ENCODE peak calls at places on chromosomes 1 and 21, in seven cellular contexts. F is dorsolateral prefrontal cortex, Q is K562, P is fibroblast of lung, E is AG04450, T is foreskin fibroblast, B is cardiac fibroblast. R is an unnamed sample.

GRCh38 chr1:36843906-36844610 is 190.3 kb downstream of the GRIK3 start:
- DNase-seq in F (no peak), Q (no peak), P (no peak), E (no peak), T (no peak), B (no peak), R (no peak)

GRCh38 chr1:178818416-178818815 is 52.5 kb downstream of the ANGPTL1 start:
- DNase-seq in F (no peak), Q (no peak), P (peak), E (peak), T (peak), B (peak), R (no peak)

GRCh38 chr1:3717715-3718601 is 34.3 kb upstream of the CCDC27 start:
- DNase-seq in F (no peak), Q (peak), P (no peak), E (no peak), T (peak), B (no peak), R (peak)

GRCh38 chr1:208207388-208208131 is 36.6 kb downstream of the PLXNA2 start:
- DNase-seq in F (no peak), Q (no peak), P (peak), E (peak), T (peak), B (peak), R (no peak)

GRCh38 chr21:42366292-42367010 is at the start of gene TFF1:
- DNase-seq in F (no peak), Q (no peak), P (no peak), E (no peak), T (no peak), B (no peak), R (no peak)

GRCh38 chr1:57966751-57967406 is 543.0 kb upstream of the DAB1 start:
- DNase-seq in F (no peak), Q (no peak), P (no peak), E (no peak), T (no peak), B (peak), R (no peak)

GRCh38 chr1:24060482-24060881 is 51.5 kb downstream of the MYOM3 start:
- DNase-seq in F (no peak), Q (no peak), P (no peak), E (no peak), T (no peak), B (no peak), R (no peak)

GRCh38 chr1:58755468-58755872 is 28.4 kb downstream of the JUN start:
- DNase-seq in F (peak), Q (no peak), P (peak), E (peak), T (peak), B (peak), R (no peak)

GRCh38 chr1:41811978-41812852 is 106.5 kb downstream of the HIVEP3 start:
- DNase-seq in F (no peak), Q (peak), P (peak), E (peak), T (peak), B (peak), R (peak)

GRCh38 chr1:158112994-158113758 is 67.5 kb upstream of the CD1D start:
- DNase-seq in F (no peak), Q (no peak), P (peak), E (no peak), T (peak), B (peak), R (peak)

GRCh38 chr1:215704089-215704860 is 137.2 kb downstream of the KCTD3 start:
- DNase-seq in F (no peak), Q (no peak), P (peak), E (no peak), T (peak), B (peak), R (no peak)

GRCh38 chr1:115978292-115978941 is 2.1 kb downstream of the SLC22A15 start:
- DNase-seq in F (no peak), Q (no peak), P (no peak), E (no peak), T (no peak), B (no peak), R (no peak)

GRCh38 chr1:218717611-218718010 is 372.5 kb downstream of the TGFB2 start:
- DNase-seq in F (no peak), Q (no peak), P (peak), E (no peak), T (peak), B (peak), R (no peak)

GRCh38 chr1:114263343-114263742 is 109.7 kb upstream of the SYT6 start:
- DNase-seq in F (no peak), Q (no peak), P (no peak), E (no peak), T (no peak), B (no peak), R (no peak)

GRCh38 chr1:67031121-67031520 is 22.8 kb downstream of the SLC35D1 start:
- DNase-seq in F (no peak), Q (no peak), P (no peak), E (no peak), T (no peak), B (peak), R (no peak)

GRCh38 chr1:74356493-74356892 is 121.3 kb downstream of the TNNI3K start:
- DNase-seq in F (no peak), Q (no peak), P (no peak), E (no peak), T (peak), B (no peak), R (no peak)

GRCh38 chr1:237154173-237154572 is 112.2 kb downstream of the RYR2 start:
- DNase-seq in F (no peak), Q (no peak), P (peak), E (no peak), T (peak), B (peak), R (no peak)

GRCh38 chr1:172452536-172453159 is 8.8 kb upstream of the PIGC start:
- DNase-seq in F (no peak), Q (no peak), P (no peak), E (no peak), T (no peak), B (no peak), R (no peak)

GRCh38 chr1:18575620-18576019 is 55.0 kb upstream of the PAX7 start:
- DNase-seq in F (peak), Q (peak), P (no peak), E (no peak), T (no peak), B (no peak), R (peak)

GRCh38 chr1:87712261-87712674 is 383.6 kb downstream of the LMO4 start:
- DNase-seq in F (no peak), Q (no peak), P (no peak), E (no peak), T (no peak), B (peak), R (no peak)

GRCh38 chr1:76231320-76231719 is 156.8 kb downstream of the ST6GALNAC3 start:
- DNase-seq in F (no peak), Q (no peak), P (no peak), E (no peak), T (no peak), B (no peak), R (no peak)

GRCh38 chr1:227781314-227781930 is 34.1 kb upstream of the PRSS38 start:
- DNase-seq in F (no peak), Q (no peak), P (no peak), E (no peak), T (no peak), B (no peak), R (no peak)

GRCh38 chr1:234958702-234959649 is 169.7 kb downstream of the TOMM20 start:
- DNase-seq in F (no peak), Q (no peak), P (no peak), E (no peak), T (no peak), B (no peak), R (no peak)

GRCh38 chr1:22633697-22634463 is 2.5 kb upstream of the C1QA start:
- DNase-seq in F (no peak), Q (no peak), P (no peak), E (no peak), T (no peak), B (no peak), R (no peak)

GRCh38 chr1:115280073-115280472 is 58.0 kb downstream of the NGF start:
- DNase-seq in F (no peak), Q (no peak), P (peak), E (peak), T (peak), B (peak), R (peak)

GRCh38 chr1:214566158-214567104 is 15.0 kb upstream of the PTPN14 start:
- DNase-seq in F (no peak), Q (no peak), P (peak), E (no peak), T (peak), B (peak), R (no peak)

GRCh38 chr1:147072371-147073061 is 99.8 kb downstream of the PRKAB2 start:
- DNase-seq in F (no peak), Q (no peak), P (peak), E (no peak), T (peak), B (no peak), R (no peak)

GRCh38 chr1:216499581-216500272 is 76.5 kb upstream of the USH2A start:
- DNase-seq in F (no peak), Q (no peak), P (peak), E (no peak), T (no peak), B (no peak), R (no peak)

GRCh38 chr1:215595231-215595630 is 28.1 kb downstream of the KCTD3 start:
- DNase-seq in F (no peak), Q (no peak), P (no peak), E (no peak), T (no peak), B (no peak), R (no peak)

GRCh38 chr1:145993618-145994390 is 2.6 kb downstream of the TXNIP start:
- DNase-seq in F (no peak), Q (peak), P (no peak), E (no peak), T (no peak), B (no peak), R (no peak)

GRCh38 chr21:41647806-41648561 is 118.9 kb downstream of the RIPK4 start:
- DNase-seq in F (no peak), Q (no peak), P (no peak), E (no peak), T (no peak), B (no peak), R (no peak)

GRCh38 chr1:218259800-218260199 is 25.3 kb upstream of the RRP15 start:
- DNase-seq in F (no peak), Q (peak), P (no peak), E (no peak), T (no peak), B (no peak), R (no peak)

GRCh38 chr21:43929217-43929971 is 64.4 kb downstream of the AGPAT3 start:
- DNase-seq in F (no peak), Q (no peak), P (no peak), E (no peak), T (no peak), B (no peak), R (no peak)
- TF ChIP-seq CTCF in F (no peak), Q (no peak), P (no peak), E (no peak), T (no peak), B (no peak), R (no peak)

DNA sequence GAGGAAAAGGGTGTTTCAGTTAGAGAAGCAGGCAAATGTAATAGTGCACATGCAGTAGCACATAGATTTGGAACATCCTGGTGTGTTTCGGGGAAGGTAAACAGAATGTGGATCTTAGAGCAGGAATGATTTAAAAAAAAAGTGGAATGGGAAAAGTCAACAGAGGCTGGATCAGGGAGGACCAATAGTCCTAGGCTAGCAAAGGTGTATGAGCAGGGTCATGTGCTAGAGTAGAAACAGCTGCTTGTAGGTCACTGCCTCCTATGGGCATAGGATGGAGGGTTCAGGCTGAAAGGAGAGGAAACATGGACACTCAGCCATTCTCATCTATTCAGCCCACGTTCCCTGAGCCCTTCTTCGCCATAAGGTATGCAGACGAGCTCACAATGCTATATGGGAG is 3.7 kb upstream of the KPNA6 start:
- DNase-seq in F (no peak), Q (peak), P (no peak), E (no peak), T (no peak), B (no peak), R (no peak)
- TF ChIP-seq CTCF in F (no peak), Q (peak), P (no peak), E (no peak), T (no peak), B (no peak), R (no peak)

DNA sequence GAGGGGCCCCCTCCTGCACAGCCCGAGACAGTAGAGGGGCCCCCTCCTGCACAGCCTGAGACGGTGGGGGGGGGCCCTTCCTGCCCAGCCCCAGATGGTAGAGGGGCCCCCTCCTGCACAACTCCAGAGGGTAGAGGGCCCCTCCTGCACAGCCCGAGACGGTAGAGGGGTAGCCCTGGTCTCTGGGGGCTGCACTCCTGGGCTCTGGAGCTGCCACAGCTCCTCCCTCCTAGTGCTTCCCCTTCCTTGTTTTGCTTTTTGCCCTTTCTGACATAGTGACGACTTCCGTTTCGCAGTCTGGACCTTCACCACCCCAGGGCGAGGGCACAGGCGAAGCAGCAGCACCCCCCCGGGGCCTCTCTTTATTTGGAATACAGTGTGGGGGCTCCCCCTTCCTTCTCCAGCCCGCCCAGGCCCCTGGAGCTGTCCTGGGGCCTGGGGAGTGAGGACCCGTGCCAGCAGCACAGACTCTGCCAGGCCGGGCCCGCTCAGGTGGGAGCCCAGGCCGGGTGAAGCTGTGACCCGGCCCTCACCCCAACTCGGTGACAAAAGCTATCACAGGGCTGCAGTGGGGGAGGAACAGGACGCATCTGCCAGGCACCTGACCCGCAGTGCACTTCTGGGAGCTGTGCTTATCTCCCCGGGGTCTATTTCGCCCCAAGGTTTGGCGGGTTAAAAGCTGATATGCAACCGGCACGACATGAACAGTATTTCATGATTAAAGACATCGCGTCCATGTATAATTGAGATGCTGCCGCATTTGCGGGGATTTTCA is 1.1 kb upstream of the PRXL2B start:
- DNase-seq in F (no peak), Q (peak), P (peak), E (no peak), T (peak), B (peak), R (peak)
- TF ChIP-seq CTCF in F (no peak), Q (no peak), P (no peak), E (no peak), T (no peak), B (no peak), R (no peak)

GRCh38 chr1:156262461-156263287 is 14.8 kb upstream of the PAQR6 start:
- DNase-seq in F (no peak), Q (no peak), P (peak), E (no peak), T (peak), B (peak), R (no peak)

GRCh38 chr1:156257711-156258110 is 9.9 kb upstream of the PAQR6 start:
- DNase-seq in F (no peak), Q (no peak), P (no peak), E (no peak), T (no peak), B (no peak), R (no peak)

GRCh38 chr1:156260896-156261295 is 13.0 kb upstream of the PAQR6 start:
- DNase-seq in F (no peak), Q (no peak), P (no peak), E (no peak), T (no peak), B (no peak), R (no peak)

GRCh38 chr1:156258859-156259258 is 11.0 kb upstream of the PAQR6 start:
- DNase-seq in F (no peak), Q (no peak), P (no peak), E (no peak), T (no peak), B (no peak), R (no peak)

GRCh38 chr1:156259805-156260204 is 11.9 kb upstream of the PAQR6 start:
- DNase-seq in F (peak), Q (no peak), P (no peak), E (no peak), T (no peak), B (no peak), R (no peak)
- TF ChIP-seq CTCF in F (peak), Q (peak), P (peak), E (peak), T (peak), B (no peak), R (no peak)